ENCODE peak calls at places on chromosome X, in six cellular contexts. L is dorsolateral prefrontal cortex; X is NCI-H748 treated with DMSO at 0.1 percent for 48 hours; V is activated naive CD8-positive, alpha-beta T cell treated with anti-CD3 and anti-CD28 coated beads, Interleukin-2, amount 50 U/mL, for 16 hours; F is GM06990; B is non-pigmented ciliary epithelial cell. M is an unnamed sample.

GRCh38 chrX:145552643-145553042 is 265.0 kb upstream of the SLITRK2 start:
- DNase-seq in F (no peak), B (no peak), X (no peak), L (no peak), V (no peak), M (no peak)

GRCh38 chrX:42920752-42921151 is 142.8 kb upstream of the PPP1R2C start:
- DNase-seq in V (no peak), B (no peak), F (no peak), L (no peak), X (no peak), M (no peak)

GRCh38 chrX:136190038-136190437 is 42.7 kb downstream of the FHL1 start:
- DNase-seq in L (no peak), V (no peak), B (no peak), F (no peak), X (no peak), M (no peak)

GRCh38 chrX:129777218-129777768 is 2.5 kb upstream of the SASH3 start:
- DNase-seq in F (peak; percentile 86), L (no peak), X (no peak), V (no peak), B (no peak), M (peak; percentile 88)

GRCh38 chrX:39984191-39984956 is 113.4 kb downstream of the BCOR start:
- DNase-seq in V (no peak), L (no peak), X (no peak), B (peak; percentile 10), F (no peak), M (peak; percentile 47)

GRCh38 chrX:41457618-41458192 is 10.6 kb downstream of the NYX start:
- DNase-seq in L (peak; percentile 17), B (no peak), F (no peak), V (no peak), X (no peak), M (no peak)

GRCh38 chrX:100615015-100615414 is 21.6 kb downstream of the TSPAN6 start:
- DNase-seq in B (peak; percentile 35), L (no peak), V (no peak), F (peak; percentile 16), X (no peak), M (peak; percentile 59)

GRCh38 chrX:110318664-110318968 is 731 bp upstream of the AMMECR1 start:
- DNase-seq in B (no peak), X (peak; percentile 68), F (no peak), L (no peak), V (no peak), M (no peak)

GRCh38 chrX:149858592-149858991 is 22.4 kb upstream of the MAGEA8 start:
- DNase-seq in X (no peak), B (no peak), V (no peak), F (no peak), L (no peak), M (no peak)

GRCh38 chrX:110795645-110796510 is at the start of gene CHRDL1:
- DNase-seq in L (peak; percentile 34), X (peak; percentile 13), V (no peak), B (no peak), F (peak; percentile 7), M (no peak)

GRCh38 chrX:37060999-37061398 is 52.8 kb downstream of the FAM47C start:
- DNase-seq in V (no peak), B (peak; percentile 9), L (no peak), F (no peak), X (no peak), M (peak; percentile 36)

GRCh38 chrX:57933321-57933720 is 23.1 kb upstream of the ZXDA start:
- DNase-seq in F (no peak), B (no peak), L (no peak), V (no peak), X (no peak), M (no peak)

GRCh38 chrX:20515841-20516461 is 249.2 kb upstream of the RPS6KA3 start:
- DNase-seq in F (peak; percentile 49), B (peak; percentile 81), V (no peak), X (no peak), L (no peak), M (peak; percentile 68)

GRCh38 chrX:103918050-103918449 is 44.4 kb upstream of the TMSB15B start:
- DNase-seq in L (peak; percentile 46), V (no peak), X (peak; percentile 46), F (peak; percentile 46), B (no peak), M (peak; percentile 76)

GRCh38 chrX:78595901-78596502 is 63.1 kb downstream of the RTL3 start:
- DNase-seq in L (no peak), F (no peak), X (no peak), V (no peak), B (no peak), M (peak; percentile 35)

GRCh38 chrX:154695913-154696312 is 42.5 kb upstream of the CTAG2 start:
- DNase-seq in F (no peak), B (no peak), X (no peak), L (no peak), V (no peak), M (no peak)

GRCh38 chrX:23756165-23756564 is 13.1 kb upstream of the ACOT9 start:
- DNase-seq in L (no peak), V (no peak), X (peak; percentile 30), B (no peak), F (no peak), M (peak; percentile 79)